ENCODE peak calls at places on chromosomes 13 and 19, in five cellular contexts. One of them, this sample, is unnamed.

GRCh38 chr13:31504918-31505317 is 234.4 kb upstream of the RXFP2 start:
- DNase-seq in spleen: no peak
- DNase-seq in stomach: no peak
- DNase-seq in NB4: peak
- DNase-seq in tibial nerve: no peak
- DNase-seq in this sample: no peak

GRCh38 chr19:36136975-36137686 is 2.7 kb upstream of the CAPNS1 start:
- DNase-seq in spleen: no peak
- DNase-seq in stomach: peak
- DNase-seq in NB4: no peak
- DNase-seq in tibial nerve: no peak
- DNase-seq in this sample: peak

GRCh38 chr13:42876810-42877550 is 95.6 kb downstream of the FAM216B start:
- DNase-seq in spleen: no peak
- DNase-seq in stomach: no peak
- DNase-seq in NB4: no peak
- DNase-seq in tibial nerve: no peak
- DNase-seq in this sample: no peak

GRCh38 chr19:12139885-12140544 is at the start of gene ZNF20:
- DNase-seq in spleen: peak
- DNase-seq in stomach: peak
- DNase-seq in NB4: peak
- DNase-seq in tibial nerve: peak
- DNase-seq in this sample: peak

GRCh38 chr13:43153436-43154082 is 130.2 kb downstream of the DNAJC15 start:
- DNase-seq in spleen: no peak
- DNase-seq in stomach: no peak
- DNase-seq in NB4: no peak
- DNase-seq in tibial nerve: no peak
- DNase-seq in this sample: no peak

GRCh38 chr13:45876781-45877180 is 25.2 kb upstream of the SIAH3 start:
- DNase-seq in spleen: no peak
- DNase-seq in stomach: no peak
- DNase-seq in NB4: no peak
- DNase-seq in tibial nerve: no peak
- DNase-seq in this sample: no peak

GRCh38 chr13:59126474-59126873 is 1037.3 kb downstream of the DIAPH3 start:
- DNase-seq in spleen: no peak
- DNase-seq in stomach: no peak
- DNase-seq in NB4: no peak
- DNase-seq in tibial nerve: no peak
- DNase-seq in this sample: no peak

GRCh38 chr19:2345794-2346663 is 14.0 kb upstream of the TMPRSS9 start:
- DNase-seq in spleen: no peak
- DNase-seq in stomach: peak
- DNase-seq in NB4: no peak
- DNase-seq in tibial nerve: no peak
- DNase-seq in this sample: no peak

DNA sequence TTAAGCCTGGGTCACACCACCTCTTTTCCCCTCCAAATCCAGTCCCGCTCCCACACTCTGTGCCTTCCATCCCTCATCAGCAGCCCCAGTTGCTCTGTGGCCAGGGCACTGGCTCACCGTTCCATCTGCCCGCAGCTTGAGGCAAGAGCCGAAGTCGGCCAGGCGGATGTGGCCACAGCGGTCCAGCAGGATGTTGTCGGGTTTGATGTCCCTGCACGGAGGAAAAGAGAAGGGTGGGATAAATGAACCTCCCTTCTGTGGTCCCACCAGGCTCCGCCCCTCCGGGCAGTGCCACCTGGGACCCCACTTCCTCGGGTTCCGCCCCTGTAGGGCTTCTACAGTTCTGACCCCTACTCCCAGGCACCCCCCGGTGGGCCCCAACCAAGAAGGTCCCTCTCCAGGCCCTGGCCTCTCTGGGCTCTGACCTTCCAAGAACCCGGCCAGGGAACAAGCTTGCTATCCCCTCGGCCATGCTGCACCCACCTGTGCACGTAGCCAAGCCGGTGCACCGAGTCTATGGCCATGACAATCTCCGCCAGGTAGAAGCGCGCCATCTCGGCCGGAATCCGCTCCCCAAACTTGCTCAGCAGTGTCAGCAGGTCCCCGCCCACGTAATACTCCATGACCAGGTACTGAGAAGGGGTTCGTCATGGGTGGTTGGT is 4.1 kb downstream of the DMPK start:
- DNase-seq in spleen: no peak
- DNase-seq in stomach: no peak
- DNase-seq in NB4: no peak
- DNase-seq in tibial nerve: no peak
- DNase-seq in this sample: no peak
- H3K4me3 ChIP-seq in spleen: no peak
- H3K4me3 ChIP-seq in stomach: no peak
- H3K4me3 ChIP-seq in NB4: no peak
- H3K4me3 ChIP-seq in tibial nerve: no peak
- H3K4me3 ChIP-seq in this sample: no peak

GRCh38 chr19:38389101-38389925 is 816 bp downstream of the SPRED3 start:
- DNase-seq in spleen: no peak
- DNase-seq in stomach: no peak
- DNase-seq in NB4: no peak
- DNase-seq in tibial nerve: no peak
- DNase-seq in this sample: no peak
- TF ChIP-seq POLR2A in spleen: no peak
- TF ChIP-seq POLR2A in stomach: no peak
- TF ChIP-seq POLR2A in NB4: no peak
- TF ChIP-seq POLR2A in tibial nerve: no peak
- TF ChIP-seq POLR2A in this sample: no peak

GRCh38 chr13:41196620-41197019 is 2.3 kb upstream of the KBTBD7 start:
- DNase-seq in spleen: no peak
- DNase-seq in stomach: no peak
- DNase-seq in NB4: peak
- DNase-seq in tibial nerve: no peak
- DNase-seq in this sample: no peak
- TF ChIP-seq CTCF in spleen: no peak
- TF ChIP-seq CTCF in stomach: no peak
- TF ChIP-seq CTCF in NB4: peak
- TF ChIP-seq CTCF in tibial nerve: no peak
- TF ChIP-seq CTCF in this sample: no peak

DNA sequence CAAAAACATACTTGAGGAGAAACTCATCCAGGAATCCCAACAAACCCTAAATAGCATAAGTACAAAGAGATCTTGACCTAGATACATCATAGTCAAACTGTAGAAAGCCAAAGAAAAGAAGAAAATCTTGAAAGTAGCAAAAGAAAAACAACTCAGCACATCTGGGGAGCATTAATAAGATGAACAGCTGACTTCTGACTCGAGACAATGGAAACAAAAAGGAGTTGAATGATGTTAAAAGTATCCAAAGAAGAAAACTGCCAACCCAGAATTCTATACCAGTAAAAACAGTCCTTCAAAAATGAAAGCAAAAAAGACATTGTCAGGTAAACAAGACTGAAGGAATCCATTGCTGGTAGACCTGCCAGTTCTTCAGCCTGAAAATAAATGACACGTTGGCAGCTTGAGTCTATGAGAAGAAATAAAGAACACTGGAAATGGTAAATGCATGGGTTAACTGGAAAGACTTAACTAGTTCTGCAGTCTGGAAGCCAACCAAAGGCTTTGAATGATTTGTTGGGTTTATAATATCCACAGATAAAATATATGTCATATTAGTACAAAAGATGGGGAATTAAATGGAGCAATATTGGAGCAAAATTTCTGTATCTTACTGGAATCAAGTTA is 46.8 kb downstream of the TSSK6 start:
- DNase-seq in spleen: no peak
- DNase-seq in stomach: no peak
- DNase-seq in NB4: peak
- DNase-seq in tibial nerve: no peak
- DNase-seq in this sample: no peak
- H3K4me3 ChIP-seq in spleen: no peak
- H3K4me3 ChIP-seq in stomach: no peak
- H3K4me3 ChIP-seq in NB4: no peak
- H3K4me3 ChIP-seq in tibial nerve: no peak
- H3K4me3 ChIP-seq in this sample: no peak

GRCh38 chr19:24062222-24062621 is 24.8 kb upstream of the ZNF254 start:
- DNase-seq in spleen: no peak
- DNase-seq in stomach: no peak
- DNase-seq in NB4: no peak
- DNase-seq in tibial nerve: no peak
- DNase-seq in this sample: no peak
- TF ChIP-seq POLR2A in spleen: no peak
- TF ChIP-seq POLR2A in stomach: no peak
- TF ChIP-seq POLR2A in NB4: no peak
- TF ChIP-seq POLR2A in tibial nerve: no peak
- TF ChIP-seq POLR2A in this sample: no peak

GRCh38 chr13:23627419-23627818 is 57.2 kb downstream of the TNFRSF19 start:
- DNase-seq in spleen: no peak
- DNase-seq in stomach: no peak
- DNase-seq in NB4: no peak
- DNase-seq in tibial nerve: no peak
- DNase-seq in this sample: no peak

GRCh38 chr13:23628765-23629565 is 58.8 kb downstream of the TNFRSF19 start:
- DNase-seq in spleen: no peak
- DNase-seq in stomach: no peak
- DNase-seq in NB4: no peak
- DNase-seq in tibial nerve: no peak
- DNase-seq in this sample: no peak

GRCh38 chr13:23629566-23630272 is 59.5 kb downstream of the TNFRSF19 start:
- DNase-seq in spleen: no peak
- DNase-seq in stomach: no peak
- DNase-seq in NB4: no peak
- DNase-seq in tibial nerve: no peak
- DNase-seq in this sample: no peak

GRCh38 chr13:23626730-23627129 is 56.5 kb downstream of the TNFRSF19 start:
- DNase-seq in spleen: no peak
- DNase-seq in stomach: no peak
- DNase-seq in NB4: no peak
- DNase-seq in tibial nerve: no peak
- DNase-seq in this sample: no peak

GRCh38 chr13:23628250-23628649 is 58.0 kb downstream of the TNFRSF19 start:
- DNase-seq in spleen: no peak
- DNase-seq in stomach: no peak
- DNase-seq in NB4: no peak
- DNase-seq in tibial nerve: no peak
- DNase-seq in this sample: no peak
- TF ChIP-seq CTCF in spleen: no peak
- TF ChIP-seq CTCF in stomach: no peak
- TF ChIP-seq CTCF in NB4: no peak
- TF ChIP-seq CTCF in tibial nerve: no peak
- TF ChIP-seq CTCF in this sample: no peak

GRCh38 chr19:37817180-37817911 is 38.0 kb upstream of the ZNF573 start:
- DNase-seq in spleen: peak
- DNase-seq in stomach: peak
- DNase-seq in NB4: no peak
- DNase-seq in tibial nerve: peak
- DNase-seq in this sample: no peak
- H3K4me3 ChIP-seq in spleen: peak
- H3K4me3 ChIP-seq in stomach: peak
- H3K4me3 ChIP-seq in NB4: no peak
- H3K4me3 ChIP-seq in tibial nerve: peak
- H3K4me3 ChIP-seq in this sample: peak

GRCh38 chr19:40090256-40091204 is at the start of gene ZNF780A:
- DNase-seq in spleen: peak
- DNase-seq in stomach: peak
- DNase-seq in NB4: peak
- DNase-seq in tibial nerve: peak
- DNase-seq in this sample: peak
- TF ChIP-seq POLR2A in spleen: no peak
- TF ChIP-seq POLR2A in stomach: no peak
- TF ChIP-seq POLR2A in NB4: peak
- TF ChIP-seq POLR2A in tibial nerve: no peak
- TF ChIP-seq POLR2A in this sample: no peak

GRCh38 chr13:93948523-93948922 is 531.0 kb downstream of the DCT start:
- DNase-seq in spleen: no peak
- DNase-seq in stomach: no peak
- DNase-seq in NB4: no peak
- DNase-seq in tibial nerve: no peak
- DNase-seq in this sample: no peak

GRCh38 chr13:93953856-93954255 is 525.6 kb downstream of the DCT start:
- DNase-seq in spleen: no peak
- DNase-seq in stomach: no peak
- DNase-seq in NB4: no peak
- DNase-seq in tibial nerve: no peak
- DNase-seq in this sample: no peak

GRCh38 chr13:93956416-93956815 is 523.1 kb downstream of the DCT start:
- DNase-seq in spleen: no peak
- DNase-seq in stomach: no peak
- DNase-seq in NB4: no peak
- DNase-seq in tibial nerve: no peak
- DNase-seq in this sample: no peak

GRCh38 chr13:93947651-93948050 is 531.8 kb downstream of the DCT start:
- DNase-seq in spleen: no peak
- DNase-seq in stomach: no peak
- DNase-seq in NB4: no peak
- DNase-seq in tibial nerve: no peak
- DNase-seq in this sample: no peak

GRCh38 chr13:93951153-93951552 is 528.3 kb downstream of the DCT start:
- DNase-seq in spleen: no peak
- DNase-seq in stomach: no peak
- DNase-seq in NB4: no peak
- DNase-seq in tibial nerve: no peak
- DNase-seq in this sample: no peak
- TF ChIP-seq CTCF in spleen: no peak
- TF ChIP-seq CTCF in stomach: no peak
- TF ChIP-seq CTCF in NB4: no peak
- TF ChIP-seq CTCF in tibial nerve: no peak
- TF ChIP-seq CTCF in this sample: no peak

This sample was measured in lower leg skin.